ENCODE peak calls at places on chromosomes 4 and X, in seven cellular contexts. One of them, this sample, is unnamed.

GRCh38 chr4:1983846-1984405 is 24.8 kb downstream of the NELFA start:
- DNase-seq in stimulated activated CD4-positive, alpha-beta T cell treated with anti-CD3 and anti-CD28 coated beads, TNF-alpha, amount 100 ng/mL, for 48 hours: no peak
- DNase-seq in stimulated activated CD8-positive, alpha-beta memory T cell treated with anti-CD3 and anti-CD28 coated beads, Interleukin-7, amount 100 ng/mL, for 4 hours: no peak
- DNase-seq in astrocyte of the cerebellum: no peak
- DNase-seq in T47D: no peak
- DNase-seq in endodermal cell: no peak
- DNase-seq in stimulated activated naive CD8-positive, alpha-beta T cell treated with anti-CD3 and anti-CD28 coated beads, Interleukin-15, Interleukin-2, amounts not matched to agents 100 U/mL and 50 U/mL, for 24 hours: no peak
- DNase-seq in this sample: no peak

GRCh38 chr4:123037809-123038208 is 115.4 kb upstream of the NUDT6 start:
- DNase-seq in stimulated activated naive CD8-positive, alpha-beta T cell treated with anti-CD3 and anti-CD28 coated beads, Interleukin-15, Interleukin-2, amounts not matched to agents 100 U/mL and 50 U/mL, for 24 hours: no peak
- DNase-seq in astrocyte of the cerebellum: peak
- DNase-seq in endodermal cell: no peak
- DNase-seq in stimulated activated CD4-positive, alpha-beta T cell treated with anti-CD3 and anti-CD28 coated beads, TNF-alpha, amount 100 ng/mL, for 48 hours: no peak
- DNase-seq in T47D: no peak
- DNase-seq in stimulated activated CD8-positive, alpha-beta memory T cell treated with anti-CD3 and anti-CD28 coated beads, Interleukin-7, amount 100 ng/mL, for 4 hours: no peak
- DNase-seq in this sample: no peak

GRCh38 chrX:68498508-68499379 is at the start of gene YIPF6:
- DNase-seq in astrocyte of the cerebellum: no peak
- DNase-seq in T47D: peak
- DNase-seq in stimulated activated CD4-positive, alpha-beta T cell treated with anti-CD3 and anti-CD28 coated beads, TNF-alpha, amount 100 ng/mL, for 48 hours: peak
- DNase-seq in stimulated activated CD8-positive, alpha-beta memory T cell treated with anti-CD3 and anti-CD28 coated beads, Interleukin-7, amount 100 ng/mL, for 4 hours: peak
- DNase-seq in stimulated activated naive CD8-positive, alpha-beta T cell treated with anti-CD3 and anti-CD28 coated beads, Interleukin-15, Interleukin-2, amounts not matched to agents 100 U/mL and 50 U/mL, for 24 hours: peak
- DNase-seq in endodermal cell: peak
- DNase-seq in this sample: peak

GRCh38 chrX:71919436-71919835 is 8.8 kb downstream of the NHSL2 start:
- DNase-seq in stimulated activated naive CD8-positive, alpha-beta T cell treated with anti-CD3 and anti-CD28 coated beads, Interleukin-15, Interleukin-2, amounts not matched to agents 100 U/mL and 50 U/mL, for 24 hours: no peak
- DNase-seq in stimulated activated CD4-positive, alpha-beta T cell treated with anti-CD3 and anti-CD28 coated beads, TNF-alpha, amount 100 ng/mL, for 48 hours: no peak
- DNase-seq in endodermal cell: no peak
- DNase-seq in stimulated activated CD8-positive, alpha-beta memory T cell treated with anti-CD3 and anti-CD28 coated beads, Interleukin-7, amount 100 ng/mL, for 4 hours: no peak
- DNase-seq in T47D: no peak
- DNase-seq in astrocyte of the cerebellum: no peak
- DNase-seq in this sample: no peak

GRCh38 chr4:113003841-113004240 is 45.6 kb upstream of the ANK2 start:
- DNase-seq in T47D: no peak
- DNase-seq in endodermal cell: no peak
- DNase-seq in stimulated activated naive CD8-positive, alpha-beta T cell treated with anti-CD3 and anti-CD28 coated beads, Interleukin-15, Interleukin-2, amounts not matched to agents 100 U/mL and 50 U/mL, for 24 hours: no peak
- DNase-seq in stimulated activated CD8-positive, alpha-beta memory T cell treated with anti-CD3 and anti-CD28 coated beads, Interleukin-7, amount 100 ng/mL, for 4 hours: no peak
- DNase-seq in stimulated activated CD4-positive, alpha-beta T cell treated with anti-CD3 and anti-CD28 coated beads, TNF-alpha, amount 100 ng/mL, for 48 hours: no peak
- DNase-seq in astrocyte of the cerebellum: no peak
- DNase-seq in this sample: no peak

GRCh38 chrX:2700405-2701320 is 9.6 kb downstream of the CD99 start:
- DNase-seq in astrocyte of the cerebellum: no peak
- DNase-seq in stimulated activated CD8-positive, alpha-beta memory T cell treated with anti-CD3 and anti-CD28 coated beads, Interleukin-7, amount 100 ng/mL, for 4 hours: no peak
- DNase-seq in T47D: no peak
- DNase-seq in endodermal cell: no peak
- DNase-seq in stimulated activated naive CD8-positive, alpha-beta T cell treated with anti-CD3 and anti-CD28 coated beads, Interleukin-15, Interleukin-2, amounts not matched to agents 100 U/mL and 50 U/mL, for 24 hours: no peak
- DNase-seq in stimulated activated CD4-positive, alpha-beta T cell treated with anti-CD3 and anti-CD28 coated beads, TNF-alpha, amount 100 ng/mL, for 48 hours: no peak
- DNase-seq in this sample: no peak

GRCh38 chrX:1475881-1476280 is 23.2 kb upstream of the ASMTL start:
- DNase-seq in T47D: no peak
- DNase-seq in stimulated activated CD4-positive, alpha-beta T cell treated with anti-CD3 and anti-CD28 coated beads, TNF-alpha, amount 100 ng/mL, for 48 hours: no peak
- DNase-seq in stimulated activated naive CD8-positive, alpha-beta T cell treated with anti-CD3 and anti-CD28 coated beads, Interleukin-15, Interleukin-2, amounts not matched to agents 100 U/mL and 50 U/mL, for 24 hours: no peak
- DNase-seq in endodermal cell: peak
- DNase-seq in stimulated activated CD8-positive, alpha-beta memory T cell treated with anti-CD3 and anti-CD28 coated beads, Interleukin-7, amount 100 ng/mL, for 4 hours: no peak
- DNase-seq in astrocyte of the cerebellum: no peak
- DNase-seq in this sample: no peak

GRCh38 chr4:182465979-182466378 is 222.8 kb downstream of the TENM3 start:
- DNase-seq in stimulated activated CD8-positive, alpha-beta memory T cell treated with anti-CD3 and anti-CD28 coated beads, Interleukin-7, amount 100 ng/mL, for 4 hours: no peak
- DNase-seq in stimulated activated CD4-positive, alpha-beta T cell treated with anti-CD3 and anti-CD28 coated beads, TNF-alpha, amount 100 ng/mL, for 48 hours: no peak
- DNase-seq in stimulated activated naive CD8-positive, alpha-beta T cell treated with anti-CD3 and anti-CD28 coated beads, Interleukin-15, Interleukin-2, amounts not matched to agents 100 U/mL and 50 U/mL, for 24 hours: no peak
- DNase-seq in T47D: no peak
- DNase-seq in astrocyte of the cerebellum: no peak
- DNase-seq in endodermal cell: no peak
- DNase-seq in this sample: no peak

GRCh38 chr4:147174561-147174960 is 228.9 kb upstream of the TTC29 start:
- DNase-seq in stimulated activated CD8-positive, alpha-beta memory T cell treated with anti-CD3 and anti-CD28 coated beads, Interleukin-7, amount 100 ng/mL, for 4 hours: no peak
- DNase-seq in stimulated activated CD4-positive, alpha-beta T cell treated with anti-CD3 and anti-CD28 coated beads, TNF-alpha, amount 100 ng/mL, for 48 hours: no peak
- DNase-seq in endodermal cell: no peak
- DNase-seq in stimulated activated naive CD8-positive, alpha-beta T cell treated with anti-CD3 and anti-CD28 coated beads, Interleukin-15, Interleukin-2, amounts not matched to agents 100 U/mL and 50 U/mL, for 24 hours: no peak
- DNase-seq in T47D: no peak
- DNase-seq in astrocyte of the cerebellum: no peak
- DNase-seq in this sample: no peak

GRCh38 chr4:100635899-100636298 is 118.1 kb upstream of the EMCN start:
- DNase-seq in endodermal cell: no peak
- DNase-seq in stimulated activated naive CD8-positive, alpha-beta T cell treated with anti-CD3 and anti-CD28 coated beads, Interleukin-15, Interleukin-2, amounts not matched to agents 100 U/mL and 50 U/mL, for 24 hours: no peak
- DNase-seq in stimulated activated CD4-positive, alpha-beta T cell treated with anti-CD3 and anti-CD28 coated beads, TNF-alpha, amount 100 ng/mL, for 48 hours: no peak
- DNase-seq in T47D: peak
- DNase-seq in astrocyte of the cerebellum: no peak
- DNase-seq in stimulated activated CD8-positive, alpha-beta memory T cell treated with anti-CD3 and anti-CD28 coated beads, Interleukin-7, amount 100 ng/mL, for 4 hours: no peak
- DNase-seq in this sample: no peak

GRCh38 chrX:46376246-46376885 is 168.9 kb downstream of the ZNF674 start:
- DNase-seq in T47D: peak
- DNase-seq in stimulated activated CD4-positive, alpha-beta T cell treated with anti-CD3 and anti-CD28 coated beads, TNF-alpha, amount 100 ng/mL, for 48 hours: peak
- DNase-seq in stimulated activated CD8-positive, alpha-beta memory T cell treated with anti-CD3 and anti-CD28 coated beads, Interleukin-7, amount 100 ng/mL, for 4 hours: peak
- DNase-seq in endodermal cell: peak
- DNase-seq in astrocyte of the cerebellum: peak
- DNase-seq in stimulated activated naive CD8-positive, alpha-beta T cell treated with anti-CD3 and anti-CD28 coated beads, Interleukin-15, Interleukin-2, amounts not matched to agents 100 U/mL and 50 U/mL, for 24 hours: peak
- DNase-seq in this sample: no peak

GRCh38 chr4:36187723-36188333 is 56.5 kb downstream of the ARAP2 start:
- DNase-seq in astrocyte of the cerebellum: peak
- DNase-seq in endodermal cell: peak
- DNase-seq in stimulated activated naive CD8-positive, alpha-beta T cell treated with anti-CD3 and anti-CD28 coated beads, Interleukin-15, Interleukin-2, amounts not matched to agents 100 U/mL and 50 U/mL, for 24 hours: no peak
- DNase-seq in stimulated activated CD8-positive, alpha-beta memory T cell treated with anti-CD3 and anti-CD28 coated beads, Interleukin-7, amount 100 ng/mL, for 4 hours: no peak
- DNase-seq in stimulated activated CD4-positive, alpha-beta T cell treated with anti-CD3 and anti-CD28 coated beads, TNF-alpha, amount 100 ng/mL, for 48 hours: no peak
- DNase-seq in T47D: peak
- DNase-seq in this sample: peak

GRCh38 chr4:139540161-139540560 is 15.9 kb downstream of the SETD7 start:
- DNase-seq in T47D: no peak
- DNase-seq in astrocyte of the cerebellum: no peak
- DNase-seq in stimulated activated naive CD8-positive, alpha-beta T cell treated with anti-CD3 and anti-CD28 coated beads, Interleukin-15, Interleukin-2, amounts not matched to agents 100 U/mL and 50 U/mL, for 24 hours: no peak
- DNase-seq in endodermal cell: no peak
- DNase-seq in stimulated activated CD8-positive, alpha-beta memory T cell treated with anti-CD3 and anti-CD28 coated beads, Interleukin-7, amount 100 ng/mL, for 4 hours: no peak
- DNase-seq in stimulated activated CD4-positive, alpha-beta T cell treated with anti-CD3 and anti-CD28 coated beads, TNF-alpha, amount 100 ng/mL, for 48 hours: no peak
- DNase-seq in this sample: no peak

GRCh38 chr4:2850966-2851782 is 7.5 kb downstream of the ADD1 start:
- DNase-seq in endodermal cell: no peak
- DNase-seq in stimulated activated naive CD8-positive, alpha-beta T cell treated with anti-CD3 and anti-CD28 coated beads, Interleukin-15, Interleukin-2, amounts not matched to agents 100 U/mL and 50 U/mL, for 24 hours: no peak
- DNase-seq in stimulated activated CD8-positive, alpha-beta memory T cell treated with anti-CD3 and anti-CD28 coated beads, Interleukin-7, amount 100 ng/mL, for 4 hours: no peak
- DNase-seq in astrocyte of the cerebellum: peak
- DNase-seq in stimulated activated CD4-positive, alpha-beta T cell treated with anti-CD3 and anti-CD28 coated beads, TNF-alpha, amount 100 ng/mL, for 48 hours: no peak
- DNase-seq in T47D: no peak
- DNase-seq in this sample: no peak

GRCh38 chr4:152696764-152697250 is 17.0 kb upstream of the TMEM154 start:
- DNase-seq in stimulated activated naive CD8-positive, alpha-beta T cell treated with anti-CD3 and anti-CD28 coated beads, Interleukin-15, Interleukin-2, amounts not matched to agents 100 U/mL and 50 U/mL, for 24 hours: peak
- DNase-seq in stimulated activated CD4-positive, alpha-beta T cell treated with anti-CD3 and anti-CD28 coated beads, TNF-alpha, amount 100 ng/mL, for 48 hours: peak
- DNase-seq in endodermal cell: no peak
- DNase-seq in T47D: no peak
- DNase-seq in astrocyte of the cerebellum: peak
- DNase-seq in stimulated activated CD8-positive, alpha-beta memory T cell treated with anti-CD3 and anti-CD28 coated beads, Interleukin-7, amount 100 ng/mL, for 4 hours: peak
- DNase-seq in this sample: no peak

GRCh38 chr4:15373363-15373762 is 54.5 kb upstream of the C1QTNF7 start:
- DNase-seq in stimulated activated naive CD8-positive, alpha-beta T cell treated with anti-CD3 and anti-CD28 coated beads, Interleukin-15, Interleukin-2, amounts not matched to agents 100 U/mL and 50 U/mL, for 24 hours: no peak
- DNase-seq in stimulated activated CD8-positive, alpha-beta memory T cell treated with anti-CD3 and anti-CD28 coated beads, Interleukin-7, amount 100 ng/mL, for 4 hours: no peak
- DNase-seq in stimulated activated CD4-positive, alpha-beta T cell treated with anti-CD3 and anti-CD28 coated beads, TNF-alpha, amount 100 ng/mL, for 48 hours: no peak
- DNase-seq in astrocyte of the cerebellum: peak
- DNase-seq in T47D: no peak
- DNase-seq in endodermal cell: no peak
- DNase-seq in this sample: no peak

GRCh38 chr4:105840426-105841174 is 54.7 kb upstream of the NPNT start:
- DNase-seq in endodermal cell: no peak
- DNase-seq in stimulated activated naive CD8-positive, alpha-beta T cell treated with anti-CD3 and anti-CD28 coated beads, Interleukin-15, Interleukin-2, amounts not matched to agents 100 U/mL and 50 U/mL, for 24 hours: no peak
- DNase-seq in stimulated activated CD4-positive, alpha-beta T cell treated with anti-CD3 and anti-CD28 coated beads, TNF-alpha, amount 100 ng/mL, for 48 hours: no peak
- DNase-seq in T47D: no peak
- DNase-seq in stimulated activated CD8-positive, alpha-beta memory T cell treated with anti-CD3 and anti-CD28 coated beads, Interleukin-7, amount 100 ng/mL, for 4 hours: no peak
- DNase-seq in astrocyte of the cerebellum: no peak
- DNase-seq in this sample: no peak

GRCh38 chr4:6188687-6189305 is 11.6 kb downstream of the JAKMIP1 start:
- DNase-seq in endodermal cell: no peak
- DNase-seq in stimulated activated CD4-positive, alpha-beta T cell treated with anti-CD3 and anti-CD28 coated beads, TNF-alpha, amount 100 ng/mL, for 48 hours: no peak
- DNase-seq in astrocyte of the cerebellum: peak
- DNase-seq in stimulated activated naive CD8-positive, alpha-beta T cell treated with anti-CD3 and anti-CD28 coated beads, Interleukin-15, Interleukin-2, amounts not matched to agents 100 U/mL and 50 U/mL, for 24 hours: no peak
- DNase-seq in stimulated activated CD8-positive, alpha-beta memory T cell treated with anti-CD3 and anti-CD28 coated beads, Interleukin-7, amount 100 ng/mL, for 4 hours: no peak
- DNase-seq in T47D: peak
- DNase-seq in this sample: no peak

GRCh38 chr4:19304028-19304427 is 947.7 kb upstream of the SLIT2 start:
- DNase-seq in stimulated activated naive CD8-positive, alpha-beta T cell treated with anti-CD3 and anti-CD28 coated beads, Interleukin-15, Interleukin-2, amounts not matched to agents 100 U/mL and 50 U/mL, for 24 hours: no peak
- DNase-seq in stimulated activated CD4-positive, alpha-beta T cell treated with anti-CD3 and anti-CD28 coated beads, TNF-alpha, amount 100 ng/mL, for 48 hours: no peak
- DNase-seq in astrocyte of the cerebellum: no peak
- DNase-seq in T47D: no peak
- DNase-seq in stimulated activated CD8-positive, alpha-beta memory T cell treated with anti-CD3 and anti-CD28 coated beads, Interleukin-7, amount 100 ng/mL, for 4 hours: no peak
- DNase-seq in endodermal cell: no peak
- DNase-seq in this sample: no peak

GRCh38 chrX:113959912-113960626 is 623.8 kb upstream of the HTR2C start:
- DNase-seq in astrocyte of the cerebellum: no peak
- DNase-seq in endodermal cell: peak
- DNase-seq in T47D: no peak
- DNase-seq in stimulated activated CD4-positive, alpha-beta T cell treated with anti-CD3 and anti-CD28 coated beads, TNF-alpha, amount 100 ng/mL, for 48 hours: no peak
- DNase-seq in stimulated activated naive CD8-positive, alpha-beta T cell treated with anti-CD3 and anti-CD28 coated beads, Interleukin-15, Interleukin-2, amounts not matched to agents 100 U/mL and 50 U/mL, for 24 hours: no peak
- DNase-seq in stimulated activated CD8-positive, alpha-beta memory T cell treated with anti-CD3 and anti-CD28 coated beads, Interleukin-7, amount 100 ng/mL, for 4 hours: no peak
- DNase-seq in this sample: no peak

GRCh38 chr4:7451434-7451789 is 16.7 kb upstream of the PSAPL1 start:
- DNase-seq in T47D: no peak
- DNase-seq in stimulated activated CD4-positive, alpha-beta T cell treated with anti-CD3 and anti-CD28 coated beads, TNF-alpha, amount 100 ng/mL, for 48 hours: no peak
- DNase-seq in stimulated activated CD8-positive, alpha-beta memory T cell treated with anti-CD3 and anti-CD28 coated beads, Interleukin-7, amount 100 ng/mL, for 4 hours: no peak
- DNase-seq in astrocyte of the cerebellum: no peak
- DNase-seq in endodermal cell: no peak
- DNase-seq in stimulated activated naive CD8-positive, alpha-beta T cell treated with anti-CD3 and anti-CD28 coated beads, Interleukin-15, Interleukin-2, amounts not matched to agents 100 U/mL and 50 U/mL, for 24 hours: no peak
- DNase-seq in this sample: no peak

GRCh38 chr4:89684536-89684935 is 152.4 kb downstream of the SNCA start:
- DNase-seq in endodermal cell: no peak
- DNase-seq in stimulated activated naive CD8-positive, alpha-beta T cell treated with anti-CD3 and anti-CD28 coated beads, Interleukin-15, Interleukin-2, amounts not matched to agents 100 U/mL and 50 U/mL, for 24 hours: no peak
- DNase-seq in stimulated activated CD4-positive, alpha-beta T cell treated with anti-CD3 and anti-CD28 coated beads, TNF-alpha, amount 100 ng/mL, for 48 hours: no peak
- DNase-seq in T47D: no peak
- DNase-seq in astrocyte of the cerebellum: no peak
- DNase-seq in stimulated activated CD8-positive, alpha-beta memory T cell treated with anti-CD3 and anti-CD28 coated beads, Interleukin-7, amount 100 ng/mL, for 4 hours: no peak
- DNase-seq in this sample: no peak

GRCh38 chrX:44306336-44306735 is 37.1 kb downstream of the EFHC2 start:
- DNase-seq in stimulated activated CD8-positive, alpha-beta memory T cell treated with anti-CD3 and anti-CD28 coated beads, Interleukin-7, amount 100 ng/mL, for 4 hours: no peak
- DNase-seq in T47D: peak
- DNase-seq in astrocyte of the cerebellum: no peak
- DNase-seq in endodermal cell: no peak
- DNase-seq in stimulated activated naive CD8-positive, alpha-beta T cell treated with anti-CD3 and anti-CD28 coated beads, Interleukin-15, Interleukin-2, amounts not matched to agents 100 U/mL and 50 U/mL, for 24 hours: no peak
- DNase-seq in stimulated activated CD4-positive, alpha-beta T cell treated with anti-CD3 and anti-CD28 coated beads, TNF-alpha, amount 100 ng/mL, for 48 hours: no peak
- DNase-seq in this sample: no peak

GRCh38 chr4:152431287-152431686 is 104.6 kb downstream of the FBXW7 start:
- DNase-seq in endodermal cell: no peak
- DNase-seq in stimulated activated naive CD8-positive, alpha-beta T cell treated with anti-CD3 and anti-CD28 coated beads, Interleukin-15, Interleukin-2, amounts not matched to agents 100 U/mL and 50 U/mL, for 24 hours: no peak
- DNase-seq in astrocyte of the cerebellum: no peak
- DNase-seq in T47D: no peak
- DNase-seq in stimulated activated CD4-positive, alpha-beta T cell treated with anti-CD3 and anti-CD28 coated beads, TNF-alpha, amount 100 ng/mL, for 48 hours: no peak
- DNase-seq in stimulated activated CD8-positive, alpha-beta memory T cell treated with anti-CD3 and anti-CD28 coated beads, Interleukin-7, amount 100 ng/mL, for 4 hours: no peak
- DNase-seq in this sample: no peak

GRCh38 chr4:150244600-150244999 is 166.4 kb downstream of the DCLK2 start:
- DNase-seq in stimulated activated CD4-positive, alpha-beta T cell treated with anti-CD3 and anti-CD28 coated beads, TNF-alpha, amount 100 ng/mL, for 48 hours: no peak
- DNase-seq in endodermal cell: no peak
- DNase-seq in astrocyte of the cerebellum: peak
- DNase-seq in stimulated activated CD8-positive, alpha-beta memory T cell treated with anti-CD3 and anti-CD28 coated beads, Interleukin-7, amount 100 ng/mL, for 4 hours: no peak
- DNase-seq in T47D: no peak
- DNase-seq in stimulated activated naive CD8-positive, alpha-beta T cell treated with anti-CD3 and anti-CD28 coated beads, Interleukin-15, Interleukin-2, amounts not matched to agents 100 U/mL and 50 U/mL, for 24 hours: no peak
- DNase-seq in this sample: peak

GRCh38 chr4:165692082-165692481 is 181.0 kb upstream of the TLL1 start:
- DNase-seq in endodermal cell: no peak
- DNase-seq in stimulated activated naive CD8-positive, alpha-beta T cell treated with anti-CD3 and anti-CD28 coated beads, Interleukin-15, Interleukin-2, amounts not matched to agents 100 U/mL and 50 U/mL, for 24 hours: no peak
- DNase-seq in astrocyte of the cerebellum: no peak
- DNase-seq in stimulated activated CD4-positive, alpha-beta T cell treated with anti-CD3 and anti-CD28 coated beads, TNF-alpha, amount 100 ng/mL, for 48 hours: no peak
- DNase-seq in stimulated activated CD8-positive, alpha-beta memory T cell treated with anti-CD3 and anti-CD28 coated beads, Interleukin-7, amount 100 ng/mL, for 4 hours: no peak
- DNase-seq in T47D: no peak
- DNase-seq in this sample: no peak

GRCh38 chr4:76364763-76365162 is 56.2 kb downstream of the CCDC158 start:
- DNase-seq in astrocyte of the cerebellum: no peak
- DNase-seq in T47D: no peak
- DNase-seq in stimulated activated CD4-positive, alpha-beta T cell treated with anti-CD3 and anti-CD28 coated beads, TNF-alpha, amount 100 ng/mL, for 48 hours: no peak
- DNase-seq in endodermal cell: no peak
- DNase-seq in stimulated activated naive CD8-positive, alpha-beta T cell treated with anti-CD3 and anti-CD28 coated beads, Interleukin-15, Interleukin-2, amounts not matched to agents 100 U/mL and 50 U/mL, for 24 hours: no peak
- DNase-seq in stimulated activated CD8-positive, alpha-beta memory T cell treated with anti-CD3 and anti-CD28 coated beads, Interleukin-7, amount 100 ng/mL, for 4 hours: no peak
- DNase-seq in this sample: no peak

GRCh38 chr4:64584981-64585557 is 175.8 kb upstream of the TECRL start:
- DNase-seq in stimulated activated CD8-positive, alpha-beta memory T cell treated with anti-CD3 and anti-CD28 coated beads, Interleukin-7, amount 100 ng/mL, for 4 hours: no peak
- DNase-seq in stimulated activated CD4-positive, alpha-beta T cell treated with anti-CD3 and anti-CD28 coated beads, TNF-alpha, amount 100 ng/mL, for 48 hours: no peak
- DNase-seq in T47D: peak
- DNase-seq in stimulated activated naive CD8-positive, alpha-beta T cell treated with anti-CD3 and anti-CD28 coated beads, Interleukin-15, Interleukin-2, amounts not matched to agents 100 U/mL and 50 U/mL, for 24 hours: no peak
- DNase-seq in astrocyte of the cerebellum: peak
- DNase-seq in endodermal cell: peak
- DNase-seq in this sample: peak

GRCh38 chr4:15293678-15294077 is 134.2 kb upstream of the C1QTNF7 start:
- DNase-seq in stimulated activated CD4-positive, alpha-beta T cell treated with anti-CD3 and anti-CD28 coated beads, TNF-alpha, amount 100 ng/mL, for 48 hours: no peak
- DNase-seq in stimulated activated naive CD8-positive, alpha-beta T cell treated with anti-CD3 and anti-CD28 coated beads, Interleukin-15, Interleukin-2, amounts not matched to agents 100 U/mL and 50 U/mL, for 24 hours: no peak
- DNase-seq in T47D: no peak
- DNase-seq in stimulated activated CD8-positive, alpha-beta memory T cell treated with anti-CD3 and anti-CD28 coated beads, Interleukin-7, amount 100 ng/mL, for 4 hours: no peak
- DNase-seq in astrocyte of the cerebellum: no peak
- DNase-seq in endodermal cell: no peak
- DNase-seq in this sample: no peak

GRCh38 chr4:46123872-46124755 is at the start of gene GABRG1:
- DNase-seq in stimulated activated naive CD8-positive, alpha-beta T cell treated with anti-CD3 and anti-CD28 coated beads, Interleukin-15, Interleukin-2, amounts not matched to agents 100 U/mL and 50 U/mL, for 24 hours: no peak
- DNase-seq in endodermal cell: peak
- DNase-seq in stimulated activated CD4-positive, alpha-beta T cell treated with anti-CD3 and anti-CD28 coated beads, TNF-alpha, amount 100 ng/mL, for 48 hours: no peak
- DNase-seq in T47D: peak
- DNase-seq in stimulated activated CD8-positive, alpha-beta memory T cell treated with anti-CD3 and anti-CD28 coated beads, Interleukin-7, amount 100 ng/mL, for 4 hours: no peak
- DNase-seq in astrocyte of the cerebellum: no peak
- DNase-seq in this sample: no peak

GRCh38 chr4:7772708-7773385 is 166.8 kb downstream of the AFAP1 start:
- DNase-seq in stimulated activated CD4-positive, alpha-beta T cell treated with anti-CD3 and anti-CD28 coated beads, TNF-alpha, amount 100 ng/mL, for 48 hours: no peak
- DNase-seq in stimulated activated CD8-positive, alpha-beta memory T cell treated with anti-CD3 and anti-CD28 coated beads, Interleukin-7, amount 100 ng/mL, for 4 hours: no peak
- DNase-seq in stimulated activated naive CD8-positive, alpha-beta T cell treated with anti-CD3 and anti-CD28 coated beads, Interleukin-15, Interleukin-2, amounts not matched to agents 100 U/mL and 50 U/mL, for 24 hours: no peak
- DNase-seq in endodermal cell: peak
- DNase-seq in astrocyte of the cerebellum: no peak
- DNase-seq in T47D: no peak
- DNase-seq in this sample: no peak

GRCh38 chr4:8194306-8195242 is 4.5 kb upstream of the SH3TC1 start:
- DNase-seq in stimulated activated CD4-positive, alpha-beta T cell treated with anti-CD3 and anti-CD28 coated beads, TNF-alpha, amount 100 ng/mL, for 48 hours: no peak
- DNase-seq in stimulated activated CD8-positive, alpha-beta memory T cell treated with anti-CD3 and anti-CD28 coated beads, Interleukin-7, amount 100 ng/mL, for 4 hours: no peak
- DNase-seq in stimulated activated naive CD8-positive, alpha-beta T cell treated with anti-CD3 and anti-CD28 coated beads, Interleukin-15, Interleukin-2, amounts not matched to agents 100 U/mL and 50 U/mL, for 24 hours: no peak
- DNase-seq in endodermal cell: no peak
- DNase-seq in astrocyte of the cerebellum: no peak
- DNase-seq in T47D: peak
- DNase-seq in this sample: no peak

GRCh38 chrX:104105330-104105729 is 7.0 kb upstream of the ZCCHC18 start:
- DNase-seq in stimulated activated CD8-positive, alpha-beta memory T cell treated with anti-CD3 and anti-CD28 coated beads, Interleukin-7, amount 100 ng/mL, for 4 hours: no peak
- DNase-seq in astrocyte of the cerebellum: no peak
- DNase-seq in stimulated activated CD4-positive, alpha-beta T cell treated with anti-CD3 and anti-CD28 coated beads, TNF-alpha, amount 100 ng/mL, for 48 hours: no peak
- DNase-seq in stimulated activated naive CD8-positive, alpha-beta T cell treated with anti-CD3 and anti-CD28 coated beads, Interleukin-15, Interleukin-2, amounts not matched to agents 100 U/mL and 50 U/mL, for 24 hours: no peak
- DNase-seq in T47D: no peak
- DNase-seq in endodermal cell: no peak
- DNase-seq in this sample: no peak

GRCh38 chrX:114774691-114775090 is 190.8 kb downstream of the HTR2C start:
- DNase-seq in astrocyte of the cerebellum: no peak
- DNase-seq in stimulated activated CD4-positive, alpha-beta T cell treated with anti-CD3 and anti-CD28 coated beads, TNF-alpha, amount 100 ng/mL, for 48 hours: no peak
- DNase-seq in T47D: no peak
- DNase-seq in stimulated activated naive CD8-positive, alpha-beta T cell treated with anti-CD3 and anti-CD28 coated beads, Interleukin-15, Interleukin-2, amounts not matched to agents 100 U/mL and 50 U/mL, for 24 hours: no peak
- DNase-seq in stimulated activated CD8-positive, alpha-beta memory T cell treated with anti-CD3 and anti-CD28 coated beads, Interleukin-7, amount 100 ng/mL, for 4 hours: no peak
- DNase-seq in endodermal cell: peak
- DNase-seq in this sample: no peak

GRCh38 chrX:118627084-118627758 is 100.2 kb upstream of the IL13RA1 start:
- DNase-seq in stimulated activated CD8-positive, alpha-beta memory T cell treated with anti-CD3 and anti-CD28 coated beads, Interleukin-7, amount 100 ng/mL, for 4 hours: no peak
- DNase-seq in stimulated activated naive CD8-positive, alpha-beta T cell treated with anti-CD3 and anti-CD28 coated beads, Interleukin-15, Interleukin-2, amounts not matched to agents 100 U/mL and 50 U/mL, for 24 hours: no peak
- DNase-seq in T47D: peak
- DNase-seq in astrocyte of the cerebellum: no peak
- DNase-seq in stimulated activated CD4-positive, alpha-beta T cell treated with anti-CD3 and anti-CD28 coated beads, TNF-alpha, amount 100 ng/mL, for 48 hours: no peak
- DNase-seq in endodermal cell: no peak
- DNase-seq in this sample: peak